ENCODE peak calls at places on chromosomes 4 and X, in nine cellular contexts. E is psoas muscle, H is A549, W is gastrocnemius medialis, O is body of pancreas, Q is ovary, B is dorsolateral prefrontal cortex, R is esophagus muscularis mucosa, F is GM23338. G is an unnamed sample.

GRCh38 chr4:15766821-15767220 is 11.3 kb upstream of the CD38 start:
- DNase-seq in E (no peak), H (no peak), W (no peak), O (no peak), Q (no peak), B (no peak), R (no peak), F (no peak), G (no peak)

GRCh38 chr4:128782875-128783614 is 26.5 kb upstream of the JADE1 start:
- DNase-seq in E (peak), H (no peak), W (peak), O (no peak), Q (no peak), B (no peak), R (no peak), F (no peak), G (no peak)

GRCh38 chrX:11533211-11533651 is 132.5 kb downstream of the ARHGAP6 start:
- DNase-seq in E (no peak), H (peak), W (no peak), O (no peak), Q (no peak), B (no peak), R (no peak), F (peak), G (peak)

GRCh38 chrX:25810202-25810601 is 327.9 kb upstream of the MAGEB18 start:
- DNase-seq in E (no peak), H (no peak), W (no peak), O (no peak), Q (no peak), B (no peak), R (no peak), F (no peak), G (peak)

GRCh38 chrX:151323054-151323453 is 74.0 kb upstream of the VMA21 start:
- DNase-seq in E (no peak), H (no peak), W (no peak), O (no peak), Q (no peak), B (no peak), R (no peak), F (no peak), G (no peak)

GRCh38 chr4:14908635-14909034 is 93.6 kb upstream of the CPEB2 start:
- DNase-seq in E (no peak), H (no peak), W (no peak), O (no peak), Q (no peak), B (no peak), R (no peak), F (no peak), G (no peak)

GRCh38 chr4:97498875-97499274 is 644.4 kb downstream of the STPG2 start:
- DNase-seq in E (no peak), H (peak), W (no peak), O (no peak), Q (no peak), B (no peak), R (no peak), F (no peak), G (no peak)

GRCh38 chr4:54226399-54227260 is 2.5 kb upstream of the PDGFRA start:
- DNase-seq in E (peak), H (no peak), W (peak), O (peak), Q (peak), B (no peak), R (no peak), F (peak), G (no peak)

GRCh38 chr4:13640149-13640671 is 12.7 kb upstream of the BOD1L1 start:
- DNase-seq in E (no peak), H (no peak), W (no peak), O (no peak), Q (no peak), B (no peak), R (no peak), F (peak), G (peak)

GRCh38 chr4:10584042-10584441 is 100.5 kb downstream of the CLNK start:
- DNase-seq in E (no peak), H (no peak), W (no peak), O (no peak), Q (no peak), B (no peak), R (no peak), F (no peak), G (peak)

GRCh38 chrX:21855937-21856415 is at the start of gene YY2:
- DNase-seq in E (no peak), H (no peak), W (no peak), O (no peak), Q (no peak), B (no peak), R (no peak), F (no peak), G (no peak)

GRCh38 chrX:27981349-27981748 is at the start of gene DCAF8L1:
- DNase-seq in E (no peak), H (no peak), W (no peak), O (no peak), Q (no peak), B (no peak), R (no peak), F (no peak), G (no peak)

GRCh38 chrX:48465336-48465933 is 4.6 kb downstream of the SLC38A5 start:
- DNase-seq in E (no peak), H (no peak), W (no peak), O (peak), Q (no peak), B (no peak), R (no peak), F (no peak), G (no peak)

GRCh38 chrX:16612257-16612987 is 37.5 kb upstream of the S100G start:
- DNase-seq in E (no peak), H (no peak), W (no peak), O (no peak), Q (no peak), B (no peak), R (no peak), F (peak), G (peak)

GRCh38 chr4:74357965-74358364 is 7.0 kb upstream of the EREG start:
- DNase-seq in E (no peak), H (no peak), W (no peak), O (no peak), Q (no peak), B (no peak), R (no peak), F (no peak), G (no peak)

GRCh38 chr4:47349323-47349722 is 114.2 kb downstream of the COMMD8 start:
- DNase-seq in E (no peak), H (no peak), W (no peak), O (no peak), Q (no peak), B (no peak), R (no peak), F (no peak), G (no peak)

GRCh38 chr4:134747108-134747805 is 545.7 kb upstream of the PABPC4L start:
- DNase-seq in E (no peak), H (no peak), W (no peak), O (no peak), Q (no peak), B (no peak), R (no peak), F (peak), G (no peak)

GRCh38 chrX:63349307-63349706 is 1.8 kb downstream of the SPIN4 start:
- DNase-seq in E (no peak), H (no peak), W (no peak), O (no peak), Q (no peak), B (no peak), R (no peak), F (peak), G (no peak)

GRCh38 chrX:110026099-110026844 is 23.4 kb downstream of the TMEM164 start:
- DNase-seq in E (no peak), H (no peak), W (no peak), O (no peak), Q (no peak), B (no peak), R (no peak), F (no peak), G (peak)

GRCh38 chrX:6227445-6227820 is 1.2 kb downstream of the NLGN4X start:
- DNase-seq in E (no peak), H (no peak), W (no peak), O (no peak), Q (no peak), B (no peak), R (no peak), F (peak), G (peak)

GRCh38 chrX:29044802-29045201 is 457.6 kb downstream of the IL1RAPL1 start:
- DNase-seq in E (no peak), H (no peak), W (no peak), O (no peak), Q (no peak), B (no peak), R (no peak), F (no peak), G (peak)

GRCh38 chrX:55489315-55490009 is at the start of gene USP51:
- DNase-seq in E (peak), H (peak), W (no peak), O (peak), Q (peak), B (peak), R (peak), F (peak), G (no peak)
- H3K27ac ChIP-seq in E (peak), H (peak), W (peak), O (peak), Q (peak), B (peak), R (peak), F (peak), G (peak)

DNA sequence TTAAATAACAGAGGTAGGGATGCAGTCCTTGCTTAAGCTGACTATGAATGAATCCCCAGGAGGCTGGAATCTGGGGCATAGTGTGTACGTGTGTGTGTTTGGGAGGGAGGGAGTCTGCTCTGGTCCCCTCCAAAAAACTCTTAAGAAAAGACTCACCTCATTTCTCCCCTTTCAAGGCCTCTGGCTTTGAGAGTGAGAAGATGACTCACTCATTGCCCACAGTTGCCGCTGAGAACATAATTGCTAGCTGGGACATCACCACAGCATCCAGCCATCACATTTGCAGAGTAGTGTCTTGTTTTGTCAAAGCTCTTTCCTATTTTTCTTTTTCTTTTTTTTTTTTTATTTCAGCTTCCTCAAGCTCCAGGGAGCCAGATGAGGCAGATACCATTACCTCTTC is 61.7 kb upstream of the LAS1L start:
- DNase-seq in E (no peak), H (no peak), W (peak), O (no peak), Q (no peak), B (no peak), R (no peak), F (no peak), G (peak)
- TF ChIP-seq CTCF in E (no peak), H (no peak), W (no peak), O (no peak), Q (no peak), B (no peak), R (no peak), F (no peak), G (no peak)

GRCh38 chr4:185352202-185352601 is 43.5 kb downstream of the LRP2BP start:
- DNase-seq in E (no peak), H (no peak), W (no peak), O (no peak), Q (no peak), B (no peak), R (no peak), F (no peak), G (no peak)
- H3K27ac ChIP-seq in E (no peak), H (no peak), W (no peak), O (no peak), Q (no peak), B (no peak), R (no peak), F (no peak), G (no peak)

GRCh38 chrX:107978707-107979307 is 3.4 kb downstream of the TEX13B start:
- DNase-seq in E (no peak), H (peak), W (no peak), O (no peak), Q (no peak), B (no peak), R (no peak), F (peak), G (peak)
- TF ChIP-seq CTCF in E (peak), H (peak), W (no peak), O (peak), Q (no peak), B (peak), R (peak), F (peak), G (peak)

GRCh38 chrX:14014526-14014925 is 15.2 kb downstream of the GEMIN8 start:
- DNase-seq in E (no peak), H (no peak), W (no peak), O (no peak), Q (no peak), B (no peak), R (no peak), F (no peak), G (no peak)

GRCh38 chrX:14017399-14017798 is 12.3 kb downstream of the GEMIN8 start:
- DNase-seq in E (no peak), H (no peak), W (no peak), O (no peak), Q (no peak), B (no peak), R (no peak), F (no peak), G (no peak)

GRCh38 chrX:14015941-14016340 is 13.8 kb downstream of the GEMIN8 start:
- DNase-seq in E (no peak), H (no peak), W (no peak), O (no peak), Q (no peak), B (no peak), R (no peak), F (no peak), G (no peak)

GRCh38 chrX:14013074-14013473 is 16.6 kb downstream of the GEMIN8 start:
- DNase-seq in E (no peak), H (no peak), W (no peak), O (no peak), Q (no peak), B (no peak), R (no peak), F (no peak), G (no peak)

DNA sequence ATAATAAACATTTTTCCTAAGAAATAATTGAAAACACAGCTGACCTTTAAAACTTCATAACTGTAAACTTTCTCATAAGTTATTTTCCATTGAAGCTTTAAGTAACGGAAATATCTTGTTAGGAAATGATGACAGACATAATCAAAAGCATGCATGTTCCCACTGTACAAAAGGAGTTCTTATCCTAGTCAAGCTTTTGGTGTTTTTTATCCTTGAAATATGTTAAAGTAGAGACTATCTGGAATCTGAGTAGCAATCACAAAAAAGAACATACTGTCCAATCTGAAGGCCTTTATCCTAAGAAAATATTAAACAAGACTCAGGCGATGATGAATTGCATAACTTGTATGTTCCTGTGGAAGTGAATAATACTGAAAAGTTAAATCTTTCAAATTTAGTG is 14.4 kb downstream of the GEMIN8 start:
- DNase-seq in E (no peak), H (no peak), W (no peak), O (no peak), Q (no peak), B (no peak), R (no peak), F (no peak), G (no peak)
- H3K27ac ChIP-seq in E (no peak), H (no peak), W (no peak), O (no peak), Q (no peak), B (peak), R (no peak), F (no peak), G (no peak)

DNA sequence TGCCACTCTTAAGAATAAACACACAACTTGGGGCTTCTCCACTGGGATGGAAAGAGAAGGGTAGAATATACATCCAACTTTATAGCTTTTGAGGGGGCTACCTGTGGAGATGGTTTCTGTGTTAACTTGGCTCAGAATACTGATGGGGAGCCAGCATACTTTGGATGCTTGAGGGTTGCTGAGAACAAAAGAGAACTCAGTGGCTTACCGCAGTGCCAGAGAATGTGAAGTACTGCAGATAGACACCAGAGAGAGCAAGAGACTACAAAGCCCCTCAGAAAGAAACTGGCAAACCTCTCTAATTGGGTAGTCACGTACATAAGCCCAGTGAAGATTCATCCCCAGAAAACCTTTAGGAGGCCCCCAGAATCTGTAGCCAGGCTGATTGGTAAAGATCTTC is 214.4 kb downstream of the DCHS2 start:
- DNase-seq in E (no peak), H (no peak), W (no peak), O (no peak), Q (no peak), B (no peak), R (no peak), F (peak), G (no peak)
- TF ChIP-seq CTCF in E (no peak), H (no peak), W (no peak), O (no peak), Q (no peak), B (no peak), R (no peak), F (peak), G (no peak)

DNA sequence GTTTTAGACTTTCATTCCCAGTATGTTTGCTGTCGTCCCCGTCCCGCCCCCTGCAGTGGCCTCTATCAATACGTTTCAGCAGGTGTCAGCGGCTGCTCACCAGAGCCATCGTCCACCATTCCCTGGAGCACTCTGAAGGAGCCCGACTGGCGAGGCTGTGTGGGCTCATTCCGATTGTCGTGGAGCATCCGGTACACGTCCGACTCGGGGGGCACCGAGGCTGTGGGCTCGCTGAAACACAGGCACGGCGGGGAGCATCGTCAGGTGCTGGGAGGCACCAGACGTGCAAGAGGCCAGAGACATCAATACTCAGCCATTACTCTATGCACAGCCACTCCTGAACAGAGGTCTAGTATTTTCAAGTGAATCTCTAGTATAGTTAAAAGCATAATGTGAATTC is 28.9 kb downstream of the PDLIM3 start:
- DNase-seq in E (no peak), H (no peak), W (no peak), O (no peak), Q (no peak), B (no peak), R (no peak), F (no peak), G (no peak)
- H3K27ac ChIP-seq in E (peak), H (no peak), W (peak), O (no peak), Q (no peak), B (no peak), R (peak), F (no peak), G (no peak)

DNA sequence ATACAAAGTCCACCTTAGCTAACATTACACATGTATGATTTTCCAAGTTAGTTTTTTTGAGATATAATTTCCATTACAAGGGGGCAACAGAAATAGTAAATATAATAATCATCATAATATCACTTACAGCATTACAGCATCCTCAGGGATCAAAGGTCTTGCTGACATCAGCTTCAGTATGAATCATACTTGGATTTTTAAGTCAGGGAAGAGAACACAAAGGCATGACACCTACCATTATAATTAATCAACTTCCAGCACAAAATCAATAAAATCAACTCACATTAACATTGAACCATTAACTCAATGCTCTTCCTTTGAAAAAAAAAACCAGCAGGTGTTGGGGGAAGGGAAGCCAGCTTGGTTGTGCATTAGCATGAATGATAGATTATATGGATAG is 66.8 kb upstream of the CAPN6 start:
- DNase-seq in E (no peak), H (no peak), W (no peak), O (no peak), Q (no peak), B (no peak), R (no peak), F (no peak), G (no peak)
- TF ChIP-seq CTCF in E (no peak), H (no peak), W (no peak), O (no peak), Q (no peak), B (no peak), R (no peak), F (no peak), G (no peak)